ENCODE peak calls at places on chromosome 3, in nine cellular contexts. M is T-helper 2 cell; K is RWPE1; J is AG10803; T is activated CD4-positive, alpha-beta T cell treated with anti-CD3 and anti-CD28 coated beads, Interleukin-2, amount 50 U/mL, for 1 hour; H is activated CD4-positive, alpha-beta memory T cell treated with anti-CD3 and anti-CD28 coated beads for 36 hours; E is EL; W is stimulated activated CD4-positive, alpha-beta T cell treated with anti-CD3 and anti-CD28 coated beads, Interleukin-1b, Interleukin-23, amount 100 ng/mL, for 1 hour; V is hepatocyte. C is an unnamed sample.

GRCh38 chr3:60144071-60144470 is 1094.2 kb upstream of the CFAP20DC start:
- DNase-seq in M (no peak), K (no peak), J (no peak), T (no peak), H (no peak), E (no peak), W (no peak), V (no peak), C (no peak)

GRCh38 chr3:58158427-58159153 is 52.2 kb downstream of the DNASE1L3 start:
- DNase-seq in M (no peak), K (no peak), J (no peak), T (no peak), H (no peak), E (no peak), W (no peak), V (no peak), C (no peak)

GRCh38 chr3:66414846-66415245 is 86.0 kb downstream of the LRIG1 start:
- DNase-seq in M (no peak), K (no peak), J (no peak), T (no peak), H (no peak), E (no peak), W (no peak), V (no peak), C (no peak)

GRCh38 chr3:33003308-33003707 is 51.9 kb downstream of the CCR4 start:
- DNase-seq in M (no peak), K (no peak), J (no peak), T (no peak), H (no peak), E (no peak), W (no peak), V (no peak), C (no peak)

GRCh38 chr3:88668180-88668579 is 439.2 kb upstream of the EPHA3 start:
- DNase-seq in M (no peak), K (no peak), J (no peak), T (no peak), H (no peak), E (no peak), W (no peak), V (no peak), C (no peak)

GRCh38 chr3:96331341-96331740 is 483.1 kb upstream of the EPHA6 start:
- DNase-seq in M (no peak), K (peak; percentile 22), J (no peak), T (no peak), H (no peak), E (no peak), W (no peak), V (no peak), C (no peak)

GRCh38 chr3:156772588-156773206 is 53.5 kb upstream of the LEKR1 start:
- DNase-seq in M (no peak), K (no peak), J (no peak), T (no peak), H (no peak), E (peak; percentile 41), W (no peak), V (no peak), C (peak; percentile 48)

GRCh38 chr3:195095704-195096036 is 175.3 kb downstream of the XXYLT1 start:
- DNase-seq in M (no peak), K (no peak), J (no peak), T (no peak), H (no peak), E (no peak), W (no peak), V (no peak), C (peak; percentile 39)

GRCh38 chr3:18208856-18209255 is 216.3 kb downstream of the SATB1 start:
- DNase-seq in M (no peak), K (no peak), J (no peak), T (no peak), H (peak; percentile 13), E (no peak), W (no peak), V (no peak), C (no peak)

GRCh38 chr3:194671511-194671899 is 486 bp downstream of the LSG1 start:
- DNase-seq in M (no peak), K (peak; percentile 48), J (no peak), T (peak; percentile 13), H (no peak), E (peak; percentile 45), W (no peak), V (peak; percentile 53), C (peak; percentile 74)

GRCh38 chr3:184486614-184487013 is 75.0 kb upstream of the EPHB3 start:
- DNase-seq in M (no peak), K (no peak), J (peak; percentile 79), T (no peak), H (no peak), E (no peak), W (no peak), V (no peak), C (no peak)

GRCh38 chr3:46900007-46900292 is 22.4 kb downstream of the PTH1R start:
- DNase-seq in M (no peak), K (no peak), J (no peak), T (no peak), H (no peak), E (no peak), W (no peak), V (no peak), C (no peak)

GRCh38 chr3:48367201-48367600 is 4.8 kb upstream of the FBXW12 start:
- DNase-seq in M (no peak), K (no peak), J (no peak), T (no peak), H (no peak), E (no peak), W (no peak), V (no peak), C (no peak)

GRCh38 chr3:8529197-8529637 is 27.6 kb downstream of the LMCD1 start:
- DNase-seq in M (no peak), K (no peak), J (peak; percentile 64), T (no peak), H (no peak), E (peak; percentile 39), W (no peak), V (peak; percentile 60), C (peak; percentile 40)

GRCh38 chr3:50136714-50137405 is 18.3 kb upstream of the SEMA3F start:
- DNase-seq in M (no peak), K (no peak), J (no peak), T (no peak), H (no peak), E (no peak), W (no peak), V (no peak), C (no peak)

GRCh38 chr3:30625541-30626438 is 19.4 kb downstream of the TGFBR2 start:
- DNase-seq in M (no peak), K (peak; percentile 64), J (peak; percentile 83), T (no peak), H (no peak), E (peak; percentile 84), W (no peak), V (peak; percentile 43), C (peak; percentile 55)

GRCh38 chr3:183534249-183534648 is 21.3 kb downstream of the KLHL6 start:
- DNase-seq in M (no peak), K (no peak), J (peak; percentile 12), T (no peak), H (no peak), E (peak; percentile 19), W (no peak), V (peak; percentile 39), C (peak; percentile 63)

GRCh38 chr3:181432992-181433391 is 278.7 kb upstream of the SOX2 start:
- DNase-seq in M (no peak), K (no peak), J (no peak), T (no peak), H (no peak), E (no peak), W (no peak), V (no peak), C (no peak)

GRCh38 chr3:141941093-141941492 is 64.7 kb downstream of the ATP1B3 start:
- DNase-seq in M (no peak), K (no peak), J (no peak), T (no peak), H (no peak), E (no peak), W (no peak), V (no peak), C (no peak)